ENCODE peak calls at places on chromosome 10, in ten cellular contexts. One of them, this sample, is unnamed.

GRCh38 chr10:31871266-31871887 is 57.3 kb downstream of the ARHGAP12 start:
- DNase-seq in BE2C: no peak
- DNase-seq in Kasumi-1: no peak
- DNase-seq in HFFc6: no peak
- DNase-seq in Right ventricle myocardium superior: no peak
- DNase-seq in brain microvascular endothelial cell: no peak
- DNase-seq in GM20000: no peak
- DNase-seq in foreskin melanocyte: no peak
- DNase-seq in effector memory CD4-positive, alpha-beta T cell: no peak
- DNase-seq in dermis microvascular lymphatic vessel endothelial cell: no peak
- DNase-seq in this sample: no peak

GRCh38 chr10:24034571-24034970 is 174.4 kb upstream of the KIAA1217 start:
- DNase-seq in brain microvascular endothelial cell: no peak
- DNase-seq in Right ventricle myocardium superior: no peak
- DNase-seq in Kasumi-1: no peak
- DNase-seq in GM20000: no peak
- DNase-seq in HFFc6: no peak
- DNase-seq in BE2C: no peak
- DNase-seq in effector memory CD4-positive, alpha-beta T cell: no peak
- DNase-seq in foreskin melanocyte: no peak
- DNase-seq in dermis microvascular lymphatic vessel endothelial cell: peak
- DNase-seq in this sample: no peak

GRCh38 chr10:49734676-49735075 is 27.4 kb downstream of the OGDHL start:
- DNase-seq in Kasumi-1: no peak
- DNase-seq in GM20000: no peak
- DNase-seq in brain microvascular endothelial cell: no peak
- DNase-seq in HFFc6: no peak
- DNase-seq in effector memory CD4-positive, alpha-beta T cell: no peak
- DNase-seq in Right ventricle myocardium superior: no peak
- DNase-seq in BE2C: no peak
- DNase-seq in foreskin melanocyte: no peak
- DNase-seq in dermis microvascular lymphatic vessel endothelial cell: no peak
- DNase-seq in this sample: no peak

GRCh38 chr10:538895-539294 is 150.6 kb downstream of the DIP2C start:
- DNase-seq in Right ventricle myocardium superior: no peak
- DNase-seq in dermis microvascular lymphatic vessel endothelial cell: no peak
- DNase-seq in BE2C: no peak
- DNase-seq in HFFc6: peak
- DNase-seq in brain microvascular endothelial cell: peak
- DNase-seq in GM20000: no peak
- DNase-seq in Kasumi-1: no peak
- DNase-seq in foreskin melanocyte: no peak
- DNase-seq in effector memory CD4-positive, alpha-beta T cell: no peak
- DNase-seq in this sample: no peak

GRCh38 chr10:112953760-112954159 is 3.7 kb downstream of the TCF7L2 start:
- DNase-seq in Kasumi-1: no peak
- DNase-seq in foreskin melanocyte: no peak
- DNase-seq in dermis microvascular lymphatic vessel endothelial cell: no peak
- DNase-seq in brain microvascular endothelial cell: peak
- DNase-seq in HFFc6: peak
- DNase-seq in effector memory CD4-positive, alpha-beta T cell: no peak
- DNase-seq in GM20000: no peak
- DNase-seq in Right ventricle myocardium superior: no peak
- DNase-seq in BE2C: no peak
- DNase-seq in this sample: no peak

GRCh38 chr10:97887399-97887798 is 37.8 kb downstream of the GOLGA7B start:
- DNase-seq in brain microvascular endothelial cell: no peak
- DNase-seq in foreskin melanocyte: no peak
- DNase-seq in Kasumi-1: no peak
- DNase-seq in Right ventricle myocardium superior: peak
- DNase-seq in HFFc6: no peak
- DNase-seq in effector memory CD4-positive, alpha-beta T cell: no peak
- DNase-seq in GM20000: no peak
- DNase-seq in dermis microvascular lymphatic vessel endothelial cell: no peak
- DNase-seq in BE2C: peak
- DNase-seq in this sample: peak

GRCh38 chr10:124077216-124077615 is 16.2 kb downstream of the CHST15 start:
- DNase-seq in BE2C: peak
- DNase-seq in Right ventricle myocardium superior: no peak
- DNase-seq in Kasumi-1: no peak
- DNase-seq in HFFc6: no peak
- DNase-seq in effector memory CD4-positive, alpha-beta T cell: no peak
- DNase-seq in GM20000: no peak
- DNase-seq in dermis microvascular lymphatic vessel endothelial cell: no peak
- DNase-seq in foreskin melanocyte: no peak
- DNase-seq in brain microvascular endothelial cell: no peak
- DNase-seq in this sample: no peak

GRCh38 chr10:129031233-129032150 is 435.5 kb upstream of the MGMT start:
- DNase-seq in effector memory CD4-positive, alpha-beta T cell: no peak
- DNase-seq in brain microvascular endothelial cell: peak
- DNase-seq in foreskin melanocyte: no peak
- DNase-seq in Right ventricle myocardium superior: peak
- DNase-seq in GM20000: peak
- DNase-seq in Kasumi-1: peak
- DNase-seq in BE2C: peak
- DNase-seq in HFFc6: no peak
- DNase-seq in dermis microvascular lymphatic vessel endothelial cell: peak
- DNase-seq in this sample: peak

GRCh38 chr10:4902571-4903011 is 60.6 kb upstream of the AKR1C1 start:
- DNase-seq in BE2C: no peak
- DNase-seq in foreskin melanocyte: no peak
- DNase-seq in Kasumi-1: no peak
- DNase-seq in GM20000: no peak
- DNase-seq in brain microvascular endothelial cell: no peak
- DNase-seq in effector memory CD4-positive, alpha-beta T cell: no peak
- DNase-seq in HFFc6: no peak
- DNase-seq in dermis microvascular lymphatic vessel endothelial cell: peak
- DNase-seq in Right ventricle myocardium superior: no peak
- DNase-seq in this sample: peak

GRCh38 chr10:1150638-1150955 is 94.4 kb downstream of the WDR37 start:
- DNase-seq in effector memory CD4-positive, alpha-beta T cell: no peak
- DNase-seq in Kasumi-1: no peak
- DNase-seq in Right ventricle myocardium superior: no peak
- DNase-seq in GM20000: no peak
- DNase-seq in brain microvascular endothelial cell: no peak
- DNase-seq in BE2C: no peak
- DNase-seq in dermis microvascular lymphatic vessel endothelial cell: no peak
- DNase-seq in foreskin melanocyte: no peak
- DNase-seq in HFFc6: no peak
- DNase-seq in this sample: no peak

GRCh38 chr10:103789771-103790201 is 65.6 kb downstream of the SH3PXD2A start:
- DNase-seq in Kasumi-1: peak
- DNase-seq in effector memory CD4-positive, alpha-beta T cell: no peak
- DNase-seq in HFFc6: no peak
- DNase-seq in GM20000: no peak
- DNase-seq in foreskin melanocyte: no peak
- DNase-seq in Right ventricle myocardium superior: no peak
- DNase-seq in brain microvascular endothelial cell: no peak
- DNase-seq in dermis microvascular lymphatic vessel endothelial cell: no peak
- DNase-seq in BE2C: no peak
- DNase-seq in this sample: no peak

GRCh38 chr10:131453772-131454634 is 142.5 kb upstream of the TCERG1L start:
- DNase-seq in dermis microvascular lymphatic vessel endothelial cell: peak
- DNase-seq in brain microvascular endothelial cell: peak
- DNase-seq in effector memory CD4-positive, alpha-beta T cell: peak
- DNase-seq in GM20000: peak
- DNase-seq in BE2C: peak
- DNase-seq in HFFc6: no peak
- DNase-seq in Right ventricle myocardium superior: peak
- DNase-seq in foreskin melanocyte: peak
- DNase-seq in Kasumi-1: no peak
- DNase-seq in this sample: peak

GRCh38 chr10:89219512-89220218 is 12.5 kb upstream of the CH25H start:
- DNase-seq in HFFc6: no peak
- DNase-seq in Kasumi-1: no peak
- DNase-seq in GM20000: no peak
- DNase-seq in foreskin melanocyte: no peak
- DNase-seq in dermis microvascular lymphatic vessel endothelial cell: no peak
- DNase-seq in brain microvascular endothelial cell: no peak
- DNase-seq in Right ventricle myocardium superior: no peak
- DNase-seq in BE2C: no peak
- DNase-seq in effector memory CD4-positive, alpha-beta T cell: no peak
- DNase-seq in this sample: no peak